ENCODE peak calls at places on chromosomes 7 and 10, in eight cellular contexts. B is cardiac fibroblast; O is endothelial cell; H is WERI-Rb-1; Y is colonic mucosa; N is fibroblast of the aortic adventitia; M is CD4-positive, alpha-beta T cell; W is brain microvascular endothelial cell. C is an unnamed sample.

GRCh38 chr7:86833360-86833759 is 189.7 kb downstream of the GRM3 start:
- DNase-seq in O (no peak), B (no peak), H (no peak), Y (no peak), M (no peak), W (no peak), N (no peak), C (no peak)

GRCh38 chr10:44185315-44185666 is 199.6 kb downstream of the CXCL12 start:
- DNase-seq in Y (no peak), W (no peak), N (no peak), O (no peak), M (no peak), B (no peak), H (no peak), C (no peak)

GRCh38 chr7:116834815-116835533 is 27.4 kb upstream of the CAPZA2 start:
- DNase-seq in M (no peak), Y (peak), N (peak), H (no peak), B (peak), O (no peak), W (peak), C (no peak)

GRCh38 chr10:71347587-71348395 is 28.7 kb downstream of the SLC29A3 start:
- DNase-seq in Y (peak), N (no peak), W (no peak), H (no peak), M (no peak), B (no peak), O (no peak), C (no peak)

GRCh38 chr10:87603196-87603595 is 56.5 kb upstream of the PAPSS2 start:
- DNase-seq in B (peak), M (no peak), Y (no peak), O (no peak), W (no peak), N (peak), H (no peak), C (no peak)

GRCh38 chr10:7192831-7193348 is 217.9 kb downstream of the SFMBT2 start:
- DNase-seq in H (no peak), Y (no peak), O (no peak), B (no peak), N (no peak), M (peak), W (no peak), C (no peak)

GRCh38 chr10:71647526-71648354 is 71.8 kb downstream of the C10orf105 start:
- DNase-seq in W (no peak), M (no peak), H (no peak), B (no peak), O (peak), Y (no peak), N (peak), C (no peak)

GRCh38 chr10:59387951-59388431 is 25.6 kb upstream of the FAM13C start:
- DNase-seq in W (peak), O (no peak), B (peak), Y (no peak), N (peak), M (no peak), H (peak), C (peak)

GRCh38 chr10:90125966-90126600 is 424.7 kb downstream of the KIF20B start:
- DNase-seq in H (no peak), N (peak), Y (no peak), O (no peak), B (peak), M (no peak), W (peak), C (no peak)

GRCh38 chr10:18377898-18378297 is 237.7 kb downstream of the CACNB2 start:
- DNase-seq in B (no peak), Y (no peak), W (no peak), N (no peak), M (no peak), H (no peak), O (no peak), C (no peak)

GRCh38 chr7:121456015-121456414 is 59.9 kb upstream of the FAM3C start:
- DNase-seq in M (no peak), B (no peak), H (no peak), O (no peak), W (no peak), N (no peak), Y (no peak), C (no peak)

GRCh38 chr7:111029574-111030357 is 61.2 kb upstream of the LRRN3 start:
- DNase-seq in W (peak), H (no peak), M (no peak), N (peak), Y (no peak), O (no peak), B (peak), C (peak)

GRCh38 chr10:104084482-104085142 is 1.1 kb downstream of the COL17A1 start:
- DNase-seq in N (no peak), O (no peak), Y (no peak), B (no peak), W (no peak), H (no peak), M (no peak), C (no peak)

GRCh38 chr10:14656052-14656451 is 118.6 kb downstream of the FAM107B start:
- DNase-seq in M (no peak), O (no peak), W (no peak), N (no peak), H (no peak), Y (no peak), B (no peak), C (no peak)

GRCh38 chr7:135558881-135559280 is 1.2 kb downstream of the NUP205 start:
- DNase-seq in H (no peak), O (no peak), B (no peak), Y (no peak), W (no peak), M (no peak), N (no peak), C (no peak)

GRCh38 chr10:112347709-112348671 is 25.9 kb upstream of the ACSL5 start:
- DNase-seq in O (no peak), W (no peak), N (no peak), H (no peak), M (no peak), B (no peak), Y (no peak), C (no peak)

GRCh38 chr7:77893813-77894212 is 95.2 kb downstream of the PHTF2 start:
- DNase-seq in B (no peak), Y (no peak), W (no peak), O (no peak), N (no peak), H (no peak), M (no peak), C (no peak)

GRCh38 chr7:79091661-79092060 is 361.8 kb downstream of the MAGI2 start:
- DNase-seq in N (peak), H (no peak), M (no peak), B (peak), Y (no peak), W (no peak), O (no peak), C (no peak)

GRCh38 chr10:77291596-77292505 is 345.8 kb downstream of the KCNMA1 start:
- DNase-seq in O (no peak), M (no peak), N (peak), W (peak), H (no peak), B (peak), Y (no peak), C (no peak)

GRCh38 chr10:103472005-103472404 is 7.0 kb downstream of the CALHM3 start:
- DNase-seq in N (no peak), Y (no peak), O (no peak), B (no peak), W (no peak), H (peak), M (no peak), C (no peak)

GRCh38 chr10:48495282-48496045 is 109.4 kb downstream of the ARHGAP22 start:
- DNase-seq in H (no peak), B (no peak), O (no peak), W (no peak), M (no peak), Y (peak), N (no peak), C (no peak)

DNA sequence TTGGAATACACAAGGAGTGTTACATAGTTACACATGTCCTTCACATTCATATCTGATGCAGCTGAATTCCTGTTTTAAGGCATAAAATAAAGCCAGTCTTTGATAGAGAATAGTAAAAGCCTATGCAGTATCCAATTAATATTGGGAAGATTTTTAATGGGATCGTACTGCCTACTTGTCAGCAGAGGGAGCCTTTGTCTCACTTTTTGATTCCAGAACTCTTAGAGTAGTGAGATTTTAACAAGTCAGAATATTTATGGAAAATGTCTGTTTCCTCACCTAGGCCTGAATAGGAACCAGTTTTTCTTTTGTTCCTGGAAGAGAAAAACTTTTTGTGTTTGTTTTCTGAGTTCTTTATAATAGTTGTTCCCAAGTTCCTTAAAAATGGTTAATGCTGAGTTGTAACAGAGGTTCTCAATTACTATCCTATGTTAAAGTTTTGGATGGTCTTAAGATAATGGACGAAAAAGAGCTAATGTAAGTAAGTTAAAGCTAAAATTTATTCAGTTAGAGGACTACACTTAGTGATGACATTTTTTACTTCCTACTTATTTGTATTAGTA is 114.0 kb downstream of the BBS9 start:
- DNase-seq in B (peak), H (no peak), W (peak), N (peak), O (no peak), M (no peak), Y (no peak), C (no peak)
- TF ChIP-seq CTCF in B (peak), H (peak), W (peak), N (peak), O (peak), M (peak), Y (no peak), C (peak)

GRCh38 chr10:3928569-3928968 is 143.6 kb upstream of the KLF6 start:
- DNase-seq in O (no peak), M (no peak), H (no peak), W (no peak), Y (no peak), B (no peak), N (no peak), C (no peak)

GRCh38 chr10:3933733-3934132 is 148.7 kb upstream of the KLF6 start:
- DNase-seq in O (no peak), B (no peak), M (no peak), H (no peak), Y (no peak), W (no peak), N (no peak), C (no peak)

GRCh38 chr10:3931901-3932300 is 146.9 kb upstream of the KLF6 start:
- DNase-seq in Y (no peak), B (no peak), N (no peak), H (no peak), M (no peak), W (no peak), O (no peak), C (no peak)

GRCh38 chr10:3932597-3933380 is 147.8 kb upstream of the KLF6 start:
- DNase-seq in Y (no peak), N (no peak), O (no peak), H (no peak), M (no peak), W (no peak), B (no peak), C (no peak)

GRCh38 chr10:3931224-3931623 is 146.2 kb upstream of the KLF6 start:
- DNase-seq in H (no peak), N (no peak), O (no peak), W (no peak), Y (no peak), M (no peak), B (no peak), C (no peak)
- TF ChIP-seq CTCF in H (no peak), N (no peak), O (no peak), W (no peak), Y (no peak), M (no peak), B (no peak), C (no peak)

GRCh38 chr7:45943986-45944385 is 22.9 kb upstream of the IGFBP3 start:
- DNase-seq in Y (no peak), O (no peak), B (no peak), W (no peak), H (no peak), M (no peak), N (peak), C (no peak)
- TF ChIP-seq CTCF in Y (no peak), O (no peak), B (no peak), W (no peak), H (no peak), M (no peak), N (no peak), C (no peak)

GRCh38 chr7:35436452-35436851 is 182.6 kb upstream of the TBX20 start:
- DNase-seq in O (no peak), M (no peak), Y (no peak), H (no peak), W (no peak), N (no peak), B (no peak), C (no peak)

GRCh38 chr7:35424869-35425495 is 171.1 kb upstream of the TBX20 start:
- DNase-seq in O (peak), N (peak), Y (peak), B (peak), H (peak), W (peak), M (peak), C (peak)

GRCh38 chr7:35430547-35431153 is 176.8 kb upstream of the TBX20 start:
- DNase-seq in O (no peak), M (no peak), B (peak), H (peak), N (peak), W (no peak), Y (no peak), C (no peak)
- TF ChIP-seq CTCF in O (peak), M (no peak), B (peak), H (peak), N (peak), W (peak), Y (no peak), C (peak)

DNA sequence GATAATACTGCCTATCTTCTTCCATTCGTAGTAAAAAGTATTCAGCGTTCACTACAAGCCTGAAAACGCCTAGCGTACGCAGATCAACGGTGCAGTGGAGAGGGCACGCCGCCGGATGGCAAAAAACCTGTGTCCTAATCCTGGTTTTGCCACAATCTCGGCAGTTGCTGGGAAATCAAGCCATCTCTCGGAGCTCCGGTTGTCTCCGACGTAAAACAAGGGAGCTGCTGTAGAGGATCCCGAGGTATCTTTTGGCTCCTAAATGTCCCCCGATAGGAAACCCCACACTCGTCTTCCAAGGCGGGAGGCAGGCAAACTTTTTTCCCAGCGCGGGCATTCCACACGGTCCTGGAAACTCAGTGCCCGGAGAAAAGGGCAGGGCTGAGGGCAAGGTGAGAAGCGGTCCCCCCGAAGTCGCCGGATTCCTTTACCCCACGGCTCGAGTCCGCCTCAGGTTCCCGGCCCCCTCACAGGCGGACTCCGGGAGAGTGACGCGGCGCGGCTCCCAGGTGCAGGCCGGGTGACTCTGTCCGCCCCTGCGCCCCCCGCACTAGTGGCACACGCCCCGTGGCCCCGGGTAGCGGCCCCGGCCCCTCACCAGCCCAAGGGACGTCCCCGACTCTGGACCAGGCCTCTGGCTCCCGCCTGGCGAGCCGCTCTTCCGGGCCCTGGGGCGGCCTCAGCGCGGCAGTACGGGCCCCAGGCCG is 649 bp downstream of the IDE start:
- DNase-seq in H (peak), W (no peak), N (peak), B (peak), M (peak), Y (peak), O (peak), C (no peak)
- TF ChIP-seq CTCF in H (no peak), W (peak), N (peak), B (peak), M (no peak), Y (no peak), O (no peak), C (no peak)

DNA sequence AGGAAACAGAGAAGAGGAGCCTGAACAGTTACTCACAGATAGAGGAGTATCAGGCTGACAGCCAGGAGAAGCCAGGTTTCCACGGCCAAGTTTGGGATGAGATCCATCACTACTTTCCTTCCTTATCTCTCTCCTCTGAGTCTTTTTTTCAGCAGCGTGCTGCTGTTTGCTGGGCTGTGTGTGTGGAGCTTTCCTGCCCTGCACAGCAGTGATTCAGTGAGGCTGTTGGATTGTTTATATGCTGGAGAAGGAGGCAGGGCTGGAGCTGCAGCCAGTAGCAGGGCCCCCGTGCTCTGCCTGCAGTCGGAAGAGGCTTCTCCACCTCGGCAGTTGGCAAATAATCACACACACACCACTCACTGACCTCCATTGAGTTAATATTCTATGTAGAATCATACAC is at the start of gene CYP3A7:
- DNase-seq in N (peak), H (no peak), O (no peak), W (no peak), Y (no peak), B (no peak), M (no peak), C (no peak)
- TF ChIP-seq CTCF in N (no peak), H (no peak), O (no peak), W (no peak), Y (no peak), B (no peak), M (no peak), C (no peak)

GRCh38 chr7:50781894-50782293 is 802 bp downstream of the GRB10 start:
- DNase-seq in N (no peak), W (no peak), M (no peak), O (no peak), B (no peak), Y (no peak), H (no peak), C (no peak)

GRCh38 chr7:50783304-50783703 is 608 bp upstream of the GRB10 start:
- DNase-seq in N (no peak), Y (no peak), M (no peak), H (no peak), B (no peak), O (no peak), W (no peak), C (no peak)

GRCh38 chr7:50783801-50784507 is 1.3 kb upstream of the GRB10 start:
- DNase-seq in O (no peak), H (no peak), W (no peak), N (no peak), Y (no peak), B (no peak), M (no peak), C (no peak)

GRCh38 chr7:50781371-50781770 is 1.3 kb downstream of the GRB10 start:
- DNase-seq in H (peak), W (no peak), N (no peak), B (no peak), M (no peak), O (no peak), Y (no peak), C (no peak)

GRCh38 chr7:50782376-50783208 is at the start of gene GRB10:
- DNase-seq in H (no peak), B (peak), M (no peak), O (peak), W (no peak), Y (no peak), N (no peak), C (no peak)
- TF ChIP-seq CTCF in H (peak), B (peak), M (no peak), O (no peak), W (peak), Y (no peak), N (peak), C (no peak)

DNA sequence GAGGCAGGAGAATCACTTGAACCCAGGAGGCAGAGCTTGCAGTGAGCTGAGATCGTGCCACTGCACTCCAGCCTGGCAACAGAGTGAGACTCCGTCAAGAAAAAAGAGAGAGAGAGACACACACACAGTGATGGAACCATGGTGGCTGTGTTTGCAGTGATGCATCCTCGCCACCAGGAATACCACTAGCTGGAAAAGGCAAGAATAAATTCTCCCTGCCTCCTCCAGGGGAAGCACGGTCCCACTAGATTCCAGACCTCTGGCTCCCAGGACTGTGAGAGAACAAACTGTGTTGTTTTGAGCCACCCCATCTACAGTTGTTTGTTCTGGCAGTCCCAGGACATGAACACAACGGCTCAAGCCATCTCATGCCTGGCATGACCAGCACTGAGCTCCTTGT is 320.3 kb upstream of the FOXK1 start:
- DNase-seq in H (no peak), Y (no peak), N (no peak), O (no peak), W (no peak), M (no peak), B (no peak), C (no peak)
- TF ChIP-seq CTCF in H (peak), Y (no peak), N (no peak), O (no peak), W (no peak), M (no peak), B (no peak), C (no peak)

GRCh38 chr7:27929127-27929526 is 189.2 kb downstream of the TAX1BP1 start:
- DNase-seq in W (no peak), H (no peak), Y (no peak), N (no peak), M (no peak), O (no peak), B (no peak), C (no peak)
- TF ChIP-seq CTCF in W (peak), H (peak), Y (no peak), N (no peak), M (no peak), O (no peak), B (no peak), C (no peak)

DNA sequence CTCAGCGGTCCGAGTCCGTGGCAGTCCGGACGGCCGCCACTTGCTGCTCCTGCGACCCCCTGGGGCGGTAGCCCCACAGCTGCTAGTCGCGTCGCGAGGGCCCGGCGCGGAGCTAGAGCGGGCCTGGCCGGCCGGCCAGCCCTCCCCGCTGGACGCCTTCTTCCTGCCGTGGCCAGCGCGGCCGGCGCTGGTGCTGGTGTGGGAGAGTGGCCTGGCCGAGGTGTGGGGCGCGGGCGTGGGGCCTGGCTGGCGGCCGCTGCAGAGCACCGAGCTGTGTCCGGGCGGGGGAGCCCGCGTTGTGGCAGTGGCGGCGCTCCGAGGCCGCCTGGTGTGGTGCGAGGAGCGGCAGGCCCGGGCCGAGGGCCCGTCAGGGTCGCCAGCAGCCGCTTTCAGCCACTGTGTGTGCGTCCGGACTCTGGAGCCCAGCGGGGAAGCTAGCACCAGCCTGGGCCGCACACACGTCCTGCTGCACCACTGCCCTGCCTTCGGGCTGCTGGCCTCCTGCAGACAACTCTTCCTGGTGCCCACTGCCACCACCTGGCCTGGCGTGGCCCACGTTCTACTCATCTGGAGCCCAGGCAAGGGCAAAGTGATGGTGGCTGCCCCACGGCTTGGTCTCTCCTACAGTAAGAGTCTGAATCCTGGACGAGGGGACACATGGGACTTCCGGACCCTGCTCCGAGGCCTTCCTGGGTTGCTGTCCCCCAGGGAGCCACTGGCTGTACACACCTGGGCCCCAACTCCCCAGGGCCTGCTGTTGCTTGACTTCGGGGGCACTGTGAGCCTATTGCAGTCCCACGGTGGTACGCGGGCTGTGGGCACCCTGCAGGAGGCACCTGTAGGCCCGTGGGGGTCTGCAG is 642 bp downstream of the HPS6 start:
- DNase-seq in B (peak), Y (peak), O (peak), W (peak), N (no peak), H (peak), M (no peak), C (no peak)
- TF ChIP-seq CTCF in B (no peak), Y (no peak), O (no peak), W (no peak), N (no peak), H (no peak), M (no peak), C (no peak)